ENCODE peak calls at places on chromosomes 4 and X, in ten cellular contexts. R, G, C, W, N, L, U, O, Z and T are unnamed samples.
A peak's percentile ranks its signal among the peaks of the same experiment; 100 is the strongest.

GRCh38 chrX:150854856-150855255 is 43.6 kb downstream of the CD99L2 start:
- DNase-seq in L (no peak), N (no peak), C (no peak), W (no peak), U (no peak), R (no peak), O (no peak), Z (no peak), G (no peak), T (no peak)

GRCh38 chr4:135838889-135839288 is 1637.3 kb upstream of the PABPC4L start:
- DNase-seq in Z (no peak), O (no peak), R (no peak), W (no peak), N (peak; percentile 61), G (no peak), C (no peak), U (no peak), L (peak; percentile 6), T (no peak)

GRCh38 chr4:23135792-23136645 is 443.3 kb downstream of the GBA3 start:
- DNase-seq in Z (no peak), R (peak; percentile 25), C (no peak), U (no peak), N (peak; percentile 71), G (no peak), O (no peak), L (peak; percentile 24), W (no peak), T (no peak)

GRCh38 chr4:36152712-36153111 is 91.6 kb downstream of the ARAP2 start:
- DNase-seq in O (no peak), N (no peak), Z (no peak), C (no peak), R (no peak), U (no peak), L (no peak), G (no peak), W (no peak), T (no peak)

GRCh38 chrX:153474266-153474665 is 3.9 kb upstream of the HAUS7 start:
- DNase-seq in N (no peak), R (no peak), W (no peak), C (no peak), L (no peak), U (no peak), G (no peak), Z (no peak), O (no peak), T (no peak)

GRCh38 chr4:4347585-4347984 is 39.3 kb upstream of the NSG1 start:
- DNase-seq in L (no peak), O (no peak), C (no peak), W (no peak), Z (no peak), U (no peak), N (no peak), G (no peak), R (no peak), T (no peak)

GRCh38 chrX:132272826-132273225 is 53.6 kb upstream of the RAP2C start:
- DNase-seq in W (no peak), Z (no peak), O (no peak), C (no peak), N (no peak), U (no peak), L (no peak), R (no peak), G (no peak), T (no peak)

GRCh38 chr4:149836546-149836945 is 20.9 kb upstream of the IQCM start:
- DNase-seq in O (no peak), N (no peak), Z (no peak), L (no peak), G (no peak), W (no peak), C (no peak), U (no peak), R (peak; percentile 54), T (no peak)

GRCh38 chrX:112768563-112768962 is 72.1 kb downstream of the AMOT start:
- DNase-seq in R (no peak), U (no peak), C (no peak), O (no peak), Z (no peak), L (no peak), W (no peak), G (no peak), N (no peak), T (no peak)

GRCh38 chr4:168614316-168615057 is 117.6 kb downstream of the PALLD start:
- DNase-seq in R (no peak), N (no peak), G (no peak), U (no peak), L (no peak), O (no peak), Z (no peak), C (no peak), W (no peak), T (no peak)

GRCh38 chr4:71230258-71230594 is 108.6 kb upstream of the SLC4A4 start:
- DNase-seq in L (no peak), Z (no peak), O (no peak), G (peak; percentile 39), W (no peak), C (no peak), U (no peak), R (no peak), N (no peak), T (no peak)

GRCh38 chrX:13651150-13651549 is 1.8 kb upstream of the TCEANC start:
- DNase-seq in W (no peak), O (no peak), U (no peak), C (no peak), R (no peak), G (no peak), L (no peak), Z (no peak), N (no peak), T (no peak)

DNA sequence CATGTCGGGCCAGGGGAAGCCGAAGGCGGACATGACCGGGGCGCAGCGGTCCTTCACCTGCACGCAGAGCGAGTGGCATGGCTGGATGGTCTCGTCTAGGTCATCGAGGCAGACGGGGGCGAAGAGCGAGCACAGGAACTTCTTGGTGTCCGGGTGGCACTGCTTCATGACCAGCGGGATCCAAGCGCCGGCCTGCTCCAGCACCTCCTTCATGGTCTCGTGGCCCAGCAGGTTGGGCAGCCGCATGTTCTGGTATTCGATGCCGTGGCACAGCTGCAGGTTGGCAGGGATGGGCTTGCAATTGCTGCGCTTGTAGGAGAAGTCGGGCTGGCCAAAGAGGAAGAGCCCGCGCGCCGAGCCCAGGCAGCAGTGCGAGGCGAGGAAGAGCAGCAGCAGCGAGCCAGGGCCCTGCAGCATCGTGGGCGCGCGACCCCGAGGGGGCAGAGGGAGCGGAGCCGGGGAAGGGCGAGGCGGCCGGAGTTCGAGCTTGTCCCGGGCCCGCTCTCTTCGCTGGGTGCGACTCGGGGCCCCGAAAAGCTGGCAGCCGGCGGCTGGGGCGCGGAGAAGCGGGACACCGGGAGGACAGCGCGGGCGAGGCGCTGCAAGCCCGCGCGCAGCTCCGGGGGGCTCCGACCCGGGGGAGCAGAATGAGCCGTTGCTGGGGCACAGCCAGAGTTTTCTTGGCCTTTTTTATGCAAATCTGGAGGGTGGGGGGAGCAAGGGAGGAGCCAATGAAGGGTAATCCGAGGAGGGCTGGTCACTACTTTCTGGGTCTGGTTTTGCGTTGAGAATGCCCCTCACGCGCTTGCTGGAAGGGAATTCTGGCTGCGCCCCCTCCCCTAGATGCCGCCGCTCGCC is at the start of gene SFRP2:
- DNase-seq in C (peak; percentile 18), W (peak; percentile 31), O (no peak), R (peak; percentile 52), G (no peak), Z (peak; percentile 49), N (no peak), L (no peak), U (no peak), T (no peak)
- H3K27ac ChIP-seq in C (peak within 1 kb of the TSS; percentile 67), W (no peak within 1 kb of the TSS), O (no peak within 1 kb of the TSS), R (no peak within 1 kb of the TSS), G (no peak within 1 kb of the TSS), Z (no peak within 1 kb of the TSS), N (no peak within 1 kb of the TSS), L (no peak within 1 kb of the TSS), U (no peak within 1 kb of the TSS), T (peak within 1 kb of the TSS; percentile 75)

GRCh38 chr4:138188406-138189084 is 53.6 kb downstream of the SLC7A11 start:
- DNase-seq in O (no peak), G (no peak), N (no peak), W (no peak), C (no peak), Z (no peak), U (no peak), R (peak; percentile 53), L (no peak), T (no peak)

GRCh38 chr4:138193963-138194362 is 48.2 kb downstream of the SLC7A11 start:
- DNase-seq in C (no peak), L (no peak), G (no peak), U (no peak), Z (no peak), O (no peak), R (no peak), N (no peak), W (no peak), T (no peak)

GRCh38 chr4:138190452-138190858 is 51.7 kb downstream of the SLC7A11 start:
- DNase-seq in G (no peak), U (no peak), N (no peak), W (no peak), Z (no peak), C (no peak), L (no peak), R (no peak), O (no peak), T (no peak)

GRCh38 chr4:138189212-138189611 is 52.9 kb downstream of the SLC7A11 start:
- DNase-seq in W (no peak), Z (no peak), L (no peak), O (no peak), R (no peak), C (no peak), U (no peak), N (no peak), G (no peak), T (no peak)

DNA sequence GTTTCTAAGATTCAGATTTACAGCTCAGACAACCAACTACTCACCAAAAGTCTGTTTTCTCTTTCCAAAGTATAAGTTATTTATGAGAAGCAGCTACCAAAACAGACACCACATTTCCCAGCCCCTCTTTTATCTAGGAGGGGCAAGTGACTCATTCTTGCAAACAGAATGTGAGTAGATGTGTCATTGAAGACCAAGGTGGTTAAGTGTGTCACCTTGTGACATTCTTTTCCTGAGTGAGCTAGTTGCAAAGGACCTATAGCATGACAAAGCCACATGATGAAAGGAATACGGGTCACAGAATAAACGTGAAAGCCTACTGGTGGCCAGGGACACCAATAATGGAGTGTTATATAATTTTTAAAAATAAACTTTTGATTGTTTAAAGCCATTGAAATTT is 50.0 kb downstream of the SLC7A11 start:
- DNase-seq in W (no peak), R (peak; percentile 38), G (no peak), C (no peak), Z (no peak), N (no peak), O (no peak), L (peak; percentile 40), U (no peak), T (no peak)
- H3K36me3 ChIP-seq in W (no peaks in the 10 kb centered on the region), R (peaks cover 5% of the 10 kb centered on the region), G (no peaks in the 10 kb centered on the region), C (no peaks in the 10 kb centered on the region), Z (no peaks in the 10 kb centered on the region), N (no peaks in the 10 kb centered on the region), O (no peaks in the 10 kb centered on the region), L (no peaks in the 10 kb centered on the region), U (no peaks in the 10 kb centered on the region), T (no peaks in the 10 kb centered on the region)

GRCh38 chr4:10496200-10496599 is 39.0 kb upstream of the ZNF518B start:
- DNase-seq in C (no peak), W (no peak), R (no peak), G (no peak), U (no peak), N (no peak), O (no peak), L (no peak), Z (no peak), T (no peak)
- H3K27ac ChIP-seq in C (no peak overlapping the region), W (no peak overlapping the region), R (no peak overlapping the region), G (no peak overlapping the region), U (no peak overlapping the region), N (no peak overlapping the region), O (no peak overlapping the region), L (no peak overlapping the region), Z (no peak overlapping the region), T (no peak overlapping the region)

GRCh38 chr4:67581208-67581857 is 22.8 kb downstream of the STAP1 start:
- DNase-seq in Z (no peak), N (no peak), L (no peak), R (no peak), G (no peak), U (no peak), W (no peak), C (no peak), O (no peak), T (no peak)
- H3K36me3 ChIP-seq in Z (no peaks in the 10 kb centered on the region), N (no peaks in the 10 kb centered on the region), L (no peaks in the 10 kb centered on the region), R (no peaks in the 10 kb centered on the region), G (no peaks in the 10 kb centered on the region), U (no peaks in the 10 kb centered on the region), W (no peaks in the 10 kb centered on the region), C (no peaks in the 10 kb centered on the region), O (no peaks in the 10 kb centered on the region), T (no peaks in the 10 kb centered on the region)